ENCODE peak calls at places on chromosomes 13 and 19, in nine cellular contexts. X is stimulated activated CD4-positive, alpha-beta T cell treated with anti-CD3 and anti-CD28 coated beads, Interleukin-4, amount 100 ng/mL, for 24 hours; D is HTR-8/SVneo; H is NCI-H187; E is EL; Y is PC-3; A is GM10248; M is bronchial epithelial cell; Z is NCI-H2029 treated with DMSO at 0.1 percent for 48 hours. R is an unnamed sample.

GRCh38 chr19:4368128-4368820 is 24.9 kb downstream of the MPND start:
- DNase-seq in M (peak), Y (no peak), X (no peak), A (no peak), H (no peak), Z (no peak), D (no peak), E (no peak), R (peak)

GRCh38 chr19:49387936-49388372 is at the start of gene KASH5:
- DNase-seq in Z (peak), E (peak), H (peak), A (peak), M (peak), X (peak), Y (peak), D (no peak), R (peak)

GRCh38 chr13:72473321-72473720 is 254.1 kb downstream of the MZT1 start:
- DNase-seq in Y (no peak), M (no peak), X (no peak), Z (no peak), A (no peak), E (no peak), H (no peak), D (no peak), R (no peak)

GRCh38 chr19:4365791-4366665 is 22.7 kb downstream of the MPND start:
- DNase-seq in E (no peak), X (no peak), M (no peak), A (no peak), H (no peak), Y (no peak), Z (no peak), D (no peak), R (no peak)

GRCh38 chr19:40312533-40312932 is 27.4 kb upstream of the AKT2 start:
- DNase-seq in A (no peak), Z (no peak), M (no peak), E (no peak), H (no peak), Y (no peak), X (no peak), D (no peak), R (no peak)

GRCh38 chr19:6811378-6811777 is 38.9 kb downstream of the VAV1 start:
- DNase-seq in M (no peak), Z (no peak), A (no peak), X (no peak), H (no peak), E (no peak), Y (peak), D (no peak), R (no peak)

GRCh38 chr19:11089254-11090013 is at the start of gene LDLR:
- DNase-seq in A (peak), Z (peak), X (peak), E (peak), M (peak), H (peak), D (peak), Y (peak), R (peak)

GRCh38 chr13:44402902-44403719 is 29.5 kb downstream of the SERP2 start:
- DNase-seq in E (no peak), X (no peak), Z (peak), H (peak), Y (peak), A (no peak), M (no peak), D (no peak), R (no peak)

GRCh38 chr19:37872383-37872782 is 34.0 kb downstream of the WDR87 start:
- DNase-seq in Z (no peak), M (no peak), D (no peak), A (no peak), Y (no peak), E (no peak), H (no peak), X (no peak), R (no peak)

GRCh38 chr13:48158290-48158689 is 63.4 kb upstream of the MED4 start:
- DNase-seq in H (no peak), Z (no peak), E (no peak), D (no peak), Y (no peak), M (peak), A (no peak), X (no peak), R (peak)

GRCh38 chr19:50419022-50419579 is 363 bp downstream of the SPIB start:
- DNase-seq in A (no peak), X (no peak), D (no peak), Y (no peak), H (no peak), M (no peak), E (no peak), Z (no peak), R (no peak)

GRCh38 chr19:17865364-17866311 is 5.9 kb downstream of the RPL18A start:
- DNase-seq in H (no peak), Z (no peak), Y (peak), A (no peak), E (peak), D (no peak), M (peak), X (peak), R (peak)

R was measured in kidney tubule cell.